ENCODE peak calls at places on chromosomes 12 and 14, in nine cellular contexts. E is nephron progenitor cell, J is A549, H is ovary, P is Peyer's patch, L is tibial nerve, Z is heart left ventricle, S is Caco-2, D is OCI-LY7. A is an unnamed sample.

GRCh38 chr12:87336814-87337336 is 692.3 kb downstream of the C12orf50 start:
- DNase-seq in S (no peak), J (no peak), E (no peak), Z (no peak), L (no peak), H (no peak), P (no peak), D (no peak), A (no peak)

GRCh38 chr12:4114986-4115385 is 158.6 kb upstream of the CCND2 start:
- DNase-seq in D (no peak), H (no peak), S (no peak), E (no peak), P (no peak), J (no peak), Z (no peak), L (no peak), A (no peak)

GRCh38 chr14:74959596-74960180 is 4.3 kb upstream of the PGF start:
- DNase-seq in L (no peak), S (no peak), D (no peak), E (no peak), H (no peak), J (no peak), P (no peak), Z (no peak), A (no peak)

GRCh38 chr12:6821271-6821673 is 349 bp upstream of the GPR162 start:
- DNase-seq in H (peak), E (no peak), S (peak), D (peak), J (peak), L (peak), Z (peak), P (peak), A (no peak)

GRCh38 chr12:11564984-11565651 is 84.4 kb upstream of the ETV6 start:
- DNase-seq in S (no peak), J (no peak), Z (no peak), H (no peak), L (no peak), P (no peak), E (no peak), D (no peak), A (no peak)

GRCh38 chr12:106113042-106113441 is 25.7 kb downstream of the NUAK1 start:
- DNase-seq in S (no peak), P (no peak), H (no peak), E (no peak), L (no peak), D (no peak), J (no peak), Z (no peak), A (no peak)

GRCh38 chr12:54431911-54432814 is 13.1 kb upstream of the ITGA5 start:
- DNase-seq in E (peak), S (no peak), Z (peak), L (no peak), P (no peak), H (peak), J (no peak), D (no peak), A (no peak)

GRCh38 chr12:113908584-113909100 is 57.5 kb downstream of the RBM19 start:
- DNase-seq in P (no peak), J (no peak), L (no peak), H (no peak), E (no peak), S (no peak), D (no peak), Z (no peak), A (no peak)

GRCh38 chr12:45369065-45369464 is 153.2 kb downstream of the ANO6 start:
- DNase-seq in S (no peak), J (no peak), D (no peak), E (no peak), L (no peak), P (no peak), H (no peak), Z (no peak), A (no peak)

GRCh38 chr12:123410041-123410412 is 26.1 kb downstream of the KMT5A start:
- DNase-seq in S (no peak), E (no peak), Z (no peak), J (no peak), P (no peak), L (no peak), D (no peak), H (no peak), A (no peak)

GRCh38 chr12:102301547-102301946 is 103.9 kb upstream of the PMCH start:
- DNase-seq in D (no peak), J (no peak), Z (no peak), L (no peak), P (no peak), E (no peak), H (no peak), S (no peak), A (no peak)

GRCh38 chr12:5745251-5745888 is 199.7 kb downstream of the ANO2 start:
- DNase-seq in H (no peak), E (peak), L (peak), Z (peak), J (peak), S (peak), P (peak), D (peak), A (no peak)

GRCh38 chr12:104106965-104107364 is 31.0 kb downstream of the NFYB start:
- DNase-seq in L (no peak), E (no peak), S (no peak), P (no peak), Z (no peak), H (no peak), J (no peak), D (no peak), A (no peak)

GRCh38 chr12:56007892-56008471 is 10.9 kb downstream of the SUOX start:
- DNase-seq in J (peak), E (no peak), P (no peak), Z (no peak), H (no peak), S (no peak), L (peak), D (no peak), A (no peak)

GRCh38 chr14:26104686-26105085 is 493.1 kb downstream of the NOVA1 start:
- DNase-seq in Z (no peak), D (no peak), P (no peak), E (no peak), S (no peak), J (no peak), L (no peak), H (no peak), A (no peak)

GRCh38 chr12:321606-322326 is 59.1 kb upstream of the SLC6A13 start:
- DNase-seq in Z (no peak), L (no peak), E (no peak), P (no peak), D (peak), S (peak), H (no peak), J (no peak), A (no peak)

GRCh38 chr12:54390668-54391551 is 6.4 kb upstream of the ZNF385A start:
- DNase-seq in D (peak), L (no peak), P (peak), J (peak), S (peak), Z (peak), H (peak), E (peak), A (no peak)

GRCh38 chr12:124148481-124148880 is 146.4 kb upstream of the RFLNA start:
- DNase-seq in H (no peak), D (no peak), L (no peak), P (no peak), J (no peak), S (no peak), E (no peak), Z (no peak), A (no peak)

GRCh38 chr12:22974865-22975264 is 349.9 kb downstream of the ETNK1 start:
- DNase-seq in E (no peak), P (no peak), L (no peak), H (no peak), D (no peak), Z (no peak), S (no peak), J (peak), A (no peak)

GRCh38 chr14:25134184-25134583 is 84.2 kb upstream of the STXBP6 start:
- DNase-seq in P (no peak), H (no peak), D (no peak), Z (no peak), L (no peak), S (no peak), J (no peak), E (no peak), A (no peak)

GRCh38 chr14:93936245-93936644 is 9.1 kb downstream of the FAM181A start:
- DNase-seq in H (no peak), J (peak), D (peak), L (no peak), S (peak), P (no peak), E (no peak), Z (no peak), A (no peak)

GRCh38 chr14:63598821-63599220 is 42.9 kb downstream of the WDR89 start:
- DNase-seq in L (no peak), E (no peak), P (no peak), S (no peak), Z (no peak), J (no peak), H (no peak), D (no peak), A (no peak)

GRCh38 chr14:35222872-35223471 is 69.2 kb upstream of the PSMA6 start:
- DNase-seq in H (no peak), L (no peak), S (no peak), J (no peak), D (no peak), Z (no peak), P (no peak), E (no peak), A (no peak)

GRCh38 chr12:104846056-104846762 is 111.9 kb downstream of the SLC41A2 start:
- DNase-seq in L (no peak), J (no peak), H (no peak), Z (no peak), S (no peak), E (no peak), D (no peak), P (no peak), A (no peak)

GRCh38 chr12:25959069-25959961 is 833 bp downstream of the RASSF8 start:
- DNase-seq in Z (peak), P (peak), E (peak), S (peak), H (peak), L (peak), J (peak), D (no peak), A (no peak)

GRCh38 chr12:26938660-26939185 is 453 bp downstream of the FGFR1OP2 start:
- DNase-seq in E (peak), S (no peak), D (peak), L (peak), J (peak), Z (no peak), H (no peak), P (peak), A (no peak)

GRCh38 chr12:20486233-20486632 is 117.9 kb downstream of the PDE3A start:
- DNase-seq in D (no peak), E (no peak), P (no peak), Z (no peak), S (no peak), H (no peak), L (no peak), J (no peak), A (no peak)
- TF ChIP-seq CTCF in D (no peak), E (no peak), P (no peak), Z (peak), S (no peak), H (no peak), L (no peak), J (peak), A (no peak)

DNA sequence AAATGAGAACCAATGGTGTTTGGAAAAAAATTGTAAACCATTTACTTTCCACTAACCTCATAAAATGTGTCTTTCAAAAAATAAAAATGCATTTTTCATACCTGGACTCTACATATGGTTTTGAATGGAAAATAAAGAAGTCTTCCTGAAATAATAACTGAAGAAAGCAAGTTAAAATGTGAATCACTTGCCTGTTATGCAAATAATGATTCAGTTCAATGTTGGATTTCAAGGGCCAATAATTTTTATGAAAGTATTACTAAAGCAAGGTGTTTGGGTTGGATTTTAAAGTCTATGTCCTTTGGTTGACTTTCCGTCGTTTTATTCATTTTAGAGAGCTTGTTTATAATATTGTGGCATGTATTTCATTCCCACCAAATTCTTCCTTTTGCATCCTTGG is 138.7 kb downstream of the CCDC91 start:
- DNase-seq in Z (no peak), H (no peak), S (no peak), J (no peak), P (no peak), E (no peak), L (no peak), D (no peak), A (no peak)
- TF ChIP-seq CTCF in Z (no peak), H (no peak), S (no peak), J (no peak), P (no peak), E (no peak), L (no peak), D (no peak), A (no peak)

DNA sequence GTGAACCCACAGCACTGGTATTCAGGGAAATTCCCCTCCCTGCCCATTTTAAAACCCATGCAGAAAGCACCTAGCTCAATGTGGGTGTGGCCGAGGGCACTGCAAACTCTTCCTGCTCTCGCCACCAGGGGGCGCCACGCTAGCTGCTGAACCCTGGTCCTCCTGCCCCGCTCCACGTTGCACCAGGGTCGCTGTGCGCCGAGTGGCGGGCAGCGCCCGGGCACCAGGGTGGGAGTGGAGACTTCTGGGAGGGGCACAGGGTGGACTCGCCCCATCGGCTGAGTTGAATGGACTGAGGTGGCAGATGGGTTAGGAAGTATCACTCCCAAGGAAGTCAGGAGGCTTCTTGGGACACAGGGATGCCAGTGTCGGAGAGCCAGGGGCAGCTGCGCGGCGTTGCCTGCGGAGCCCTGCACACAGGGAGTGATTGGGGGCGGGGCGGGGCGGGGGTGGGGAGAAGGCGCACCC is 48.1 kb upstream of the BCL11B start:
- DNase-seq in E (peak), D (peak), Z (no peak), J (peak), L (no peak), P (no peak), S (peak), H (no peak), A (no peak)
- TF ChIP-seq CTCF in E (peak), D (peak), Z (peak), J (peak), L (peak), P (peak), S (peak), H (no peak), A (peak)

DNA sequence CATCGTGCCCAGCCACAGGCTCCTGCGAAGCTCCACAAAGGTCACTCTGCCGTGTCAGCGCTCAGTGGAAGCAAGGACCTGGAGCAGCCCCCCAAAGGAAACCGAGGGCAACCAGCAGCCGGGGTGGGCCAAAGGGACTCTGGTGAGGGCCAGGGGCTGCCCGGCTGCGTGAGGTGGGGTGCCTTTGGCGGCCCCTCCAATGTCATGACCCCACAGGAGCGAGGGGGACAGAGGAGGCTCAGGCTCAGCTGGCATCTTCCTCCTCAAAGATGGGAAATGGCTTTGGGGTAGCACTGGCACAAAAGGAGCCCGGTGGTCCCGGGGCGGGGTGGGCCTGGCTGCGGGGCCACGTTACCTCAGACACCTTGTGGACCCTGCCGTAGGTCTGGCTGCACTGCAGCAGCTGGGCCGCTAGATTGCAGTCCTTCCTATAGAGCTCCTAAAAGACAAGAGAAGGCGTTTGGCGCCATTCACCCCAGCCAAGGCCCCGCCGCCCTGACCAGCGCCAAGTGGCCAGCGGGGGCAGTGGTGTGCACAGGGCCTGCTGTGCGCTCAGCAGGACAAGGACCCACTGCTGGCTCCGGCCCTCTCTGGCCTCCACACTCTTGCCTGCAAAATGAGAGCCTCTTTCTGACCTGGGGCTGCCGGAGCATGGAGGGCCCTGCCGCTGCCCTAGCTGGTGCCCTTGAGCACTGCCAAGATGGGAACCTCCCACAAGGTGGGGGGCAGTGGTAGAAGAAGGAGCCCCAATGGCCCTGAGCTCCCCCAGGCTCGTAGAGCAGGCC is 46.9 kb downstream of the BEGAIN start:
- DNase-seq in S (peak), P (no peak), E (peak), D (no peak), L (no peak), J (no peak), Z (no peak), H (peak), A (no peak)
- TF ChIP-seq CTCF in S (peak), P (no peak), E (peak), D (peak), L (no peak), J (peak), Z (peak), H (no peak), A (no peak)

GRCh38 chr14:100058777-100059432 is 6.3 kb upstream of the EVL start:
- DNase-seq in L (no peak), E (no peak), D (no peak), S (no peak), H (no peak), Z (no peak), J (no peak), P (no peak), A (no peak)

GRCh38 chr14:100056431-100056830 is 8.8 kb upstream of the EVL start:
- DNase-seq in J (no peak), S (no peak), P (no peak), L (no peak), D (no peak), H (no peak), E (no peak), Z (no peak), A (no peak)

GRCh38 chr14:100059433-100059781 is 5.8 kb upstream of the EVL start:
- DNase-seq in H (no peak), P (no peak), D (no peak), L (no peak), J (no peak), Z (no peak), S (peak), E (no peak), A (no peak)

GRCh38 chr14:100054553-100055075 is 10.6 kb upstream of the EVL start:
- DNase-seq in Z (no peak), D (no peak), P (no peak), L (no peak), J (no peak), H (no peak), S (no peak), E (no peak), A (no peak)

GRCh38 chr14:100056964-100057817 is 8.0 kb upstream of the EVL start:
- DNase-seq in L (no peak), Z (no peak), D (peak), E (no peak), H (no peak), J (peak), S (peak), P (no peak), A (no peak)
- TF ChIP-seq CTCF in L (peak), Z (peak), D (peak), E (no peak), H (peak), J (peak), S (peak), P (no peak), A (peak)